ENCODE peak calls at places on chromosomes 5 and 9, in nine cellular contexts. F is omental fat pad, X is BE2C, D is fibroblast of mammary gland, S is fibroblast of pulmonary artery, G is dorsolateral prefrontal cortex, P is lower leg skin, T is lower lobe of right lung, Q is A673. C is an unnamed sample.

GRCh38 chr5:143693691-143694252 is 118.2 kb upstream of the HMHB1 start:
- DNase-seq in F (no peak), X (no peak), D (no peak), S (no peak), G (no peak), P (no peak), T (no peak), Q (no peak), C (peak; percentile 39)

GRCh38 chr9:130868230-130868629 is 28.4 kb downstream of the QRFP start:
- DNase-seq in F (no peak), X (no peak), D (no peak), S (no peak), G (no peak), P (no peak), T (no peak), Q (peak; percentile 55), C (no peak)

GRCh38 chr9:4927043-4927471 is 58.0 kb upstream of the JAK2 start:
- DNase-seq in F (no peak), X (no peak), D (peak; percentile 35), S (no peak), G (no peak), P (no peak), T (no peak), Q (no peak), C (peak; percentile 32)

GRCh38 chr5:157718529-157718928 is 12.7 kb upstream of the THG1L start:
- DNase-seq in F (no peak), X (peak; percentile 12), D (peak; percentile 78), S (peak; percentile 85), G (no peak), P (no peak), T (no peak), Q (peak; percentile 67), C (peak; percentile 49)

GRCh38 chr9:114484854-114485443 is 20.3 kb downstream of the WHRN start:
- DNase-seq in F (no peak), X (no peak), D (peak; percentile 89), S (peak; percentile 22), G (no peak), P (no peak), T (no peak), Q (no peak), C (peak; percentile 65)

GRCh38 chr9:135939351-135940265 is 21.6 kb downstream of the UBAC1 start:
- DNase-seq in F (no peak), X (no peak), D (no peak), S (no peak), G (no peak), P (no peak), T (no peak), Q (no peak), C (no peak)

GRCh38 chr5:148383564-148384388 is at the start of gene FBXO38:
- DNase-seq in F (peak; percentile 86), X (peak; percentile 95), D (peak; percentile 93), S (peak; percentile 97), G (peak; percentile 97), P (peak; percentile 99), T (peak; percentile 97), Q (peak; percentile 97), C (peak; percentile 89)

GRCh38 chr5:84603557-84604185 is 219.0 kb upstream of the EDIL3 start:
- DNase-seq in F (no peak), X (no peak), D (peak; percentile 86), S (peak; percentile 60), G (no peak), P (no peak), T (no peak), Q (no peak), C (no peak)

GRCh38 chr9:110995511-110996340 is 42.5 kb downstream of the LPAR1 start:
- DNase-seq in F (no peak), X (no peak), D (no peak), S (no peak), G (no peak), P (no peak), T (no peak), Q (peak; percentile 88), C (no peak)

GRCh38 chr5:177370488-177371119 is 12.9 kb downstream of the RGS14 start:
- DNase-seq in F (no peak), X (peak; percentile 97), D (peak; percentile 79), S (peak; percentile 94), G (peak; percentile 69), P (no peak), T (peak; percentile 87), Q (peak; percentile 85), C (peak; percentile 89)

GRCh38 chr5:112614986-112615385 is 122.7 kb upstream of the APC start:
- DNase-seq in F (no peak), X (no peak), D (no peak), S (no peak), G (no peak), P (no peak), T (no peak), Q (no peak), C (no peak)

GRCh38 chr9:7403839-7404238 is 395.7 kb downstream of the DMAC1 start:
- DNase-seq in F (no peak), X (no peak), D (no peak), S (no peak), G (no peak), P (no peak), T (no peak), Q (peak; percentile 19), C (no peak)

GRCh38 chr5:170426149-170426767 is 37.1 kb upstream of the KCNMB1 start:
- DNase-seq in F (no peak), X (no peak), D (no peak), S (no peak), G (no peak), P (no peak), T (no peak), Q (no peak), C (peak; percentile 37)
- TF ChIP-seq CTCF in F (no peak), X (peak; percentile 17), D (peak; percentile 4), S (no peak), G (no peak), P (no peak), T (no peak), Q (peak; percentile 18), C (peak; percentile 24)

GRCh38 chr5:180798193-180798592 is 4.4 kb downstream of the MGAT1 start:
- DNase-seq in F (no peak), X (no peak), D (no peak), S (no peak), G (no peak), P (no peak), T (no peak), Q (no peak), C (no peak)

GRCh38 chr5:180802325-180803180 is at the start of gene MGAT1:
- DNase-seq in F (peak; percentile 66), X (peak; percentile 91), D (peak; percentile 82), S (peak; percentile 91), G (peak; percentile 81), P (peak; percentile 99), T (peak; percentile 92), Q (peak; percentile 81), C (peak; percentile 99)

GRCh38 chr5:180799194-180799593 is 3.4 kb downstream of the MGAT1 start:
- DNase-seq in F (no peak), X (no peak), D (no peak), S (no peak), G (no peak), P (peak; percentile 80), T (no peak), Q (no peak), C (no peak)

GRCh38 chr5:180801596-180802324 is 846 bp downstream of the MGAT1 start:
- DNase-seq in F (no peak), X (no peak), D (no peak), S (no peak), G (no peak), P (peak; percentile 80), T (no peak), Q (no peak), C (no peak)

GRCh38 chr5:180799902-180800801 is 2.5 kb downstream of the MGAT1 start:
- DNase-seq in F (no peak), X (no peak), D (peak; percentile 78), S (peak; percentile 58), G (no peak), P (no peak), T (no peak), Q (no peak), C (no peak)
- TF ChIP-seq CTCF in F (no peak), X (peak; percentile 22), D (peak; percentile 20), S (peak; percentile 10), G (no peak), P (no peak), T (no peak), Q (no peak), C (no peak)

GRCh38 chr5:62305715-62306493 is at the start of gene KIF2A:
- DNase-seq in F (peak; percentile 45), X (peak; percentile 93), D (peak; percentile 87), S (peak; percentile 92), G (peak; percentile 95), P (peak; percentile 96), T (peak; percentile 92), Q (peak; percentile 98), C (peak; percentile 99)
- TF ChIP-seq CTCF in F (no peak), X (no peak), D (no peak), S (no peak), G (peak; percentile 49), P (no peak), T (peak; percentile 16), Q (no peak), C (no peak)

GRCh38 chr5:118060833-118061232 is 927.5 kb downstream of the DTWD2 start:
- DNase-seq in F (no peak), X (no peak), D (no peak), S (no peak), G (no peak), P (no peak), T (no peak), Q (no peak), C (no peak)
- TF ChIP-seq CTCF in F (no peak), X (peak; percentile 46), D (no peak), S (peak; percentile 21), G (no peak), P (no peak), T (no peak), Q (peak; percentile 26), C (no peak)

DNA sequence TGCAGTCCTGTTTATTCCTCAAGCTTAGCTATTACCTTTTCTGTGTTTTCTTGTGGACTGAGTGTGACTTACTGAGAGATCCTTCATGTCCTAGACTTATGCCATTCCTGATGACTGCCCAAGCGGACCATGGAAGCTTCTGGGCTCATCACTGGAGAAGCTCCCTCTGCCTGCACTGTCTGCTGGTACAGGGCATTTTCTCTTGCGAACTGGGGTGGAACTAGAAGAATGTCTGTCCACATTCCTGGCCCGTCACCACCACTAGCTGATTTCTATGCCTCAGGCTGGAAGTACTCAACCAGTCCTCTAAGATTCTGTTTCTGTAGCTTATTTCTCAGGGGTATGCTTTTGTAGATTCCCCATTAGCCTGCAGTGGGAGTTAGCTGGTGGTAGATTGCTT is 12.3 kb downstream of the SLC36A1 start:
- DNase-seq in F (no peak), X (no peak), D (no peak), S (no peak), G (no peak), P (no peak), T (no peak), Q (no peak), C (no peak)
- TF ChIP-seq CTCF in F (no peak), X (no peak), D (no peak), S (peak; percentile 11), G (no peak), P (no peak), T (no peak), Q (no peak), C (no peak)

C was measured in GM20000.